ENCODE peak calls at places on chromosomes 11 and 22, in seven cellular contexts. Q is IMR-90, L is H1, I is H9, B is mesendoderm, X is mesenchymal stem cell, H is trophoblast cell. S is an unnamed sample.

GRCh38 chr11:120316880-120317688 is 8.0 kb upstream of the TLCD5 start:
- DNase-seq in Q (peak), L (no peak), I (peak), B (peak), X (peak), H (peak), S (no peak)

GRCh38 chr22:45328822-45329535 is 19.2 kb downstream of the FAM118A start:
- DNase-seq in Q (no peak), L (no peak), I (no peak), B (no peak), X (no peak), H (no peak), S (no peak)

GRCh38 chr11:111269146-111269868 is 23.8 kb downstream of the POU2AF2 start:
- DNase-seq in Q (no peak), L (no peak), I (no peak), B (no peak), X (no peak), H (no peak), S (peak)

GRCh38 chr11:30370164-30370563 is 47.3 kb downstream of the ARL14EP start:
- DNase-seq in Q (no peak), L (no peak), I (no peak), B (no peak), X (no peak), H (no peak), S (no peak)

GRCh38 chr11:60899021-60899936 is 7.1 kb downstream of the PRPF19 start:
- DNase-seq in Q (peak), L (no peak), I (peak), B (peak), X (peak), H (peak), S (peak)

GRCh38 chr22:49944399-49944891 is 16.1 kb upstream of the PIM3 start:
- DNase-seq in Q (no peak), L (no peak), I (no peak), B (no peak), X (no peak), H (no peak), S (no peak)

GRCh38 chr11:8732276-8732675 is 49.7 kb downstream of the RPL27A start:
- DNase-seq in Q (no peak), L (no peak), I (no peak), B (no peak), X (peak), H (no peak), S (no peak)

GRCh38 chr22:48979482-48979881 is 848.2 kb downstream of the BRD1 start:
- DNase-seq in Q (no peak), L (no peak), I (peak), B (peak), X (no peak), H (no peak), S (no peak)

GRCh38 chr22:48952256-48953102 is 875.2 kb downstream of the BRD1 start:
- DNase-seq in Q (no peak), L (no peak), I (peak), B (no peak), X (no peak), H (no peak), S (no peak)

GRCh38 chr11:93484716-93485115 is 58.5 kb downstream of the SMCO4 start:
- DNase-seq in Q (peak), L (no peak), I (no peak), B (no peak), X (no peak), H (no peak), S (no peak)

GRCh38 chr11:93478841-93479240 is 64.3 kb downstream of the SMCO4 start:
- DNase-seq in Q (no peak), L (no peak), I (no peak), B (no peak), X (no peak), H (no peak), S (no peak)

GRCh38 chr11:93480756-93481155 is 62.4 kb downstream of the SMCO4 start:
- DNase-seq in Q (no peak), L (no peak), I (no peak), B (no peak), X (no peak), H (no peak), S (no peak)

GRCh38 chr11:93481279-93481678 is 61.9 kb downstream of the SMCO4 start:
- DNase-seq in Q (no peak), L (no peak), I (no peak), B (no peak), X (no peak), H (no peak), S (no peak)

DNA sequence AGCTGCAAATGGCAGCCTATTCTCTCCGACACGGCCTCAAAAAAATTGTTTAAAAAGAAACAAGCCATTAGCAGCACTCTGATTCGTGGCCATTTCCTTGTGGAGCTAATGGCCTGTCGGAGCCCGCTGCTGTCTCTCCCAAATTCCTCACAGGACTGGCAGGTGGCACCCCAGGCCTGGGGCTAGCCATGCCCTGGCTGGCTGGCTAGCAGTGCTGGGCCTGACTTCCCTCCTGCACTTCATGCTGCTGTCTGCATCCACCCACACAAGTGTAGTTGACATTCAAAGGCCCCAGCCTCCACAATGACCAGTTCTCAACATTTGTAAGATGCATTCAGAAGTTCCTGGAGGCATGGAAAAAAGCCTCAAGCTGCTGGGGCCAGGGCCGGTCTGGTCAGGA is 61.5 kb downstream of the SMCO4 start:
- DNase-seq in Q (no peak), L (no peak), I (no peak), B (no peak), X (no peak), H (no peak), S (no peak)
- H3K9ac ChIP-seq in Q (no peak), L (no peak), I (no peak), B (no peak), X (no peak), H (no peak), S (no peak)

GRCh38 chr22:40803292-40803691 is 15.9 kb downstream of the SLC25A17 start:
- DNase-seq in Q (peak), L (no peak), I (no peak), B (no peak), X (no peak), H (no peak), S (no peak)
- H3K4ac ChIP-seq in Q (no peak), L (no peak), I (no peak), B (no peak), X (no peak), H (peak), S (no peak)

GRCh38 chr11:117096140-117096972 is 1.9 kb downstream of the SIK3 start:
- DNase-seq in Q (no peak), L (peak), I (peak), B (peak), X (peak), H (peak), S (no peak)

GRCh38 chr11:117097567-117098268 is 510 bp downstream of the SIK3 start:
- DNase-seq in Q (no peak), L (no peak), I (peak), B (peak), X (peak), H (peak), S (no peak)

GRCh38 chr11:117096973-117097566 is 1.2 kb downstream of the SIK3 start:
- DNase-seq in Q (no peak), L (no peak), I (no peak), B (no peak), X (peak), H (no peak), S (no peak)

GRCh38 chr11:117094776-117095175 is 3.5 kb downstream of the SIK3 start:
- DNase-seq in Q (peak), L (no peak), I (no peak), B (peak), X (peak), H (peak), S (no peak)

DNA sequence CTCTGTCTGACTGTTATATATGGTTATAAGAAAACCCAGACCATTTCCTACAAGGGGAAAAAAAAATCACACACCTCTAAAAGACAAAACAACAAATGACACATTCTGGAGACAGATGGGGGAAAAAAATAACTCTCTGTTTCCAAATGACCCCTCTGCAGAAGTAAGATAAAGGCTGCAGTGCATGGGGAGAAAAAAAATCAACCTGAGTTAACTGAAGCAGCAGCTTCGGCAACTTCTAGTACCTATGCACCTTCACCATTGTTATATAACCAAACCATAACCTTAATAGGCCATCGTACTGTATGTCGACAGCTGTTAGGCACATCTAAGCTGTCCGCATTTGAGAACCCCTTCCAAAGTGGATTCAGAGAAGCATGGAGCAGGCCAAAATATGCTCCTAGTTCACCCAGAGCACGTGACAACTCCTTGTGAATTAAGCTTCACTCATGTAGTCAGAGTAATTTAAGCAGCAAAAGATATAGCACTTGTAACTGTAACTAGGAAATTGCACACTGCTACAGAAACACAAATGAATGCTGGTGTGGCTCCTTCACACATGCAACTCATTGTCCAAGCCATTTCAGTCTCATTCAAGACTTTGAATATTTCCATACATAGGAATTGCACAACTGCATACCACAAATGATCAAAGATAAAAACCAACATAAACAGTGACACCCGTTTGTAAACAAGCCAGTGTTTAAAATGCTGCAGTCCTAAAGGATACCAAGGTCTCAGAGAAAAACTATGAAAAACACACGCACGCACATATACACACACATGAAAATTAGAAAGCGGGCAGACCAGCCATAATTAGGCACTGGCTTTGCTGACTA is 2.7 kb downstream of the SIK3 start:
- DNase-seq in Q (peak), L (no peak), I (no peak), B (peak), X (peak), H (peak), S (no peak)
- H3K9ac ChIP-seq in Q (no peak), L (no peak), I (no peak), B (no peak), X (peak), H (no peak), S (no peak)

GRCh38 chr11:133041165-133041564 is 491.1 kb downstream of the OPCML start:
- DNase-seq in Q (no peak), L (no peak), I (no peak), B (no peak), X (no peak), H (no peak), S (no peak)
- H3K4ac ChIP-seq in Q (no peak), L (no peak), I (no peak), B (no peak), X (no peak), H (no peak), S (no peak)

DNA sequence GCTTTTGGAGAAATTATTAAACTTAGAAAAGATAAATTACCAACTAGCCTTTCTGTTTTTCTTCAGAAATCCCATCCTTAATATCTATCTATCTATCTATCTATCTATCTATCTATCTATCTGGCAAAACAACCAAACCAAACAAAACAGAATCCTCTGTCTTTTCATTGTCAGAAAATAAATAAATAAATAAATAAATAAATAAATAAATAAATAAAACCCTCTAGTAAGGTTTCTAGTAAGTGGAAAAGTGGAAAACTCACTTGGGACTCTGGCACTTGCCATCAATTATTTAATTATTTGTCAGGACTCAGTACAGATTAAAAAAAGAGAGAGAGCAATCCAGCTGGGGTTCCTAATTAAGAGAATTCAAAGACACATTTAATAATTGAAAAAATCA is 556.2 kb upstream of the CHORDC1 start:
- DNase-seq in Q (no peak), L (no peak), I (no peak), B (no peak), X (no peak), H (no peak), S (no peak)
- H3K9ac ChIP-seq in Q (no peak), L (no peak), I (no peak), B (no peak), X (no peak), H (no peak), S (no peak)

GRCh38 chr11:57416436-57416835 is 10.5 kb downstream of the SLC43A3 start:
- DNase-seq in Q (no peak), L (no peak), I (no peak), B (no peak), X (no peak), H (no peak), S (no peak)

GRCh38 chr11:57421066-57421465 is 5.9 kb downstream of the SLC43A3 start:
- DNase-seq in Q (no peak), L (no peak), I (no peak), B (no peak), X (no peak), H (no peak), S (no peak)

GRCh38 chr11:57413681-57414080 is 13.2 kb downstream of the SLC43A3 start:
- DNase-seq in Q (no peak), L (no peak), I (no peak), B (no peak), X (no peak), H (no peak), S (no peak)

GRCh38 chr11:57414612-57415212 is 12.2 kb downstream of the SLC43A3 start:
- DNase-seq in Q (no peak), L (no peak), I (no peak), B (no peak), X (no peak), H (no peak), S (no peak)

DNA sequence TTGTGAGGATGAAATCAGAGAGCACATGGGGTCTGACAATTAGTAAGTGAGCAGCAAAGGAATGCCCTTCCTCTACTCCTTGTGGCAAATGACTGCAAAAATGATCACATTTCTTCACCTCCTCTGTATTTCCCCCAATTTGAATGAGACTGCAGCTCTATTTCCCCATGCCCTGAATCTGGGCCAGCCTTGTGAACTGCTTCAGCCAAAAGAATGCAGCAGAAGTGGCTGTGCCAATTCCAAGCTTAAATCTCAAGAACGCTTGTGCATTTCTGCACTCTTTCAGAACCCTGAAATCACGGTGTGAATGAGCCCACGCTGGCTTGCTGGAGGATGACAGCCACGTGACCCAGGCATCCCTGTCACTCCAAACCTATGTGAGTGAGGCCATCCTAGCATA is 9.9 kb downstream of the SLC43A3 start:
- DNase-seq in Q (peak), L (no peak), I (no peak), B (no peak), X (no peak), H (no peak), S (no peak)
- H3K4ac ChIP-seq in Q (no peak), L (no peak), I (no peak), B (no peak), X (no peak), H (no peak), S (no peak)

DNA sequence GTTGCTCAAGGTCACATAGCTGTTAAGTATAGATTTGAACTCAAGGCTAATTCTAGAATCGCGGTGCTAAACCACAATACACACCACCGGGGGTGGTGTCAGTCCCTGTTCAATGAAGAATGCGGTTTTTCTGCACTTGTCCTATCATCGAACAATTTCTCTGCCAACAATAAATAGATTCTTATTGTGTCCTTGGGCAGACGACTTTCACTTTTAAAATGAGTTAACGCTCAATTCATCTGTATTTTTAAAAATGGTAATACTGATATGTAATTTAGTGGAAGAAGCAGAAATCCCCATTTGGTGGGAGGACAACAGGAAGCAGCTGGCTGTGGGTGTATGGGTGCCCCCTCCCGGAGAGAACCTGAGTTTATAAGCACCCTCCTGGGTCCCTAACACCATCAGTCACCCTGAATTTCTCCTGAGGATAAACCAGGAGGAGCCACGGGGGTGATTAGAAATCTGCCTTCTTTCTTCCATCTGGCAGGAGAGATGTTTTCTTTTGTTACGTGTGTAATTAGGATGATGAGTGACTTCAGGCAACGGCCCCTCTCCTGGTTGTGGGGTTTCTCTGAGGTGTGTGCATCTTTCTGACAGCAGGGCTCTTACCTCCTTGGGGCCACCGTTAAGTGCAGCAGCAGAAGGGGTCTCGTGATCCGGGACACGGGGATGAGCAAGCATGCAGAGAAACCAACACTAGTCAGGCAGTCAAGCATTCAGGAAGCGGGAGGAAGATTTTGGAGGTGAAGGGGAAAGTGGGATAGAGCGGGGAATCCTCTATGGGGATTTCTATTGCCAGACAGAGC is 87.7 kb downstream of the GRAMD1B start:
- DNase-seq in Q (no peak), L (no peak), I (no peak), B (no peak), X (no peak), H (no peak), S (no peak)
- H3K9ac ChIP-seq in Q (no peak), L (no peak), I (no peak), B (no peak), X (no peak), H (peak), S (no peak)

GRCh38 chr11:41872458-41872857 is 413.0 kb upstream of the LRRC4C start:
- DNase-seq in Q (no peak), L (no peak), I (no peak), B (peak), X (no peak), H (no peak), S (no peak)

GRCh38 chr11:41868606-41869005 is 409.2 kb upstream of the LRRC4C start:
- DNase-seq in Q (no peak), L (no peak), I (no peak), B (no peak), X (no peak), H (no peak), S (no peak)
- H3K4ac ChIP-seq in Q (no peak), L (no peak), I (no peak), B (no peak), X (no peak), H (no peak), S (no peak)

DNA sequence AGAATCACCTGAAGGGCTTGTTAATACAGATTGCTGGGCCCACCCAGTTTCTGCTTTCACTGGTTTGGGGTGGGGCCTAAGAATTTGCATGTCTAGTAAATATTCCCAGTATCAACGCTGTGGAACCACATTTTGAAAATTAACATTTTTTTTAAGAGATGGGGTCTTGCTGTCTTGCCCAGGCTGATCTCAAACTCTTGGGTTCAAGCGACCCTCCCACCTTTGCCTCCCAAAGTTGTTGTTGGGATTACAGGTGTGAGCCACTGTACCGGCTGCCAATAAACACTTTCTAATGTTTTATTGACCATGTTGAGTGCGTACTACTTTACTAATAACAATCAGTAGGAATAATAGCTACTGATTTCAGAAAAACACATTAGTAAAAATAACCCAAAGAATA is 2.5 kb downstream of the EIF4G2 start:
- DNase-seq in Q (no peak), L (no peak), I (no peak), B (no peak), X (no peak), H (no peak), S (no peak)
- H3K9ac ChIP-seq in Q (no peak), L (no peak), I (no peak), B (peak), X (peak), H (no peak), S (no peak)

S was measured in neuronal stem cell.